ENCODE peak calls at places on chromosomes 13 and 19, in seven cellular contexts. M is DND-41, S is K562, X is upper lobe of right lung, H is psoas muscle, O is stomach, T is astrocyte of the spinal cord. Z is an unnamed sample.

GRCh38 chr19:3691372-3691716 is 8.9 kb downstream of the PIP5K1C start:
- DNase-seq in O (no peak), S (no peak), T (no peak), H (no peak), X (no peak), M (no peak), Z (no peak)

GRCh38 chr13:29886446-29886845 is 36.0 kb upstream of the UBL3 start:
- DNase-seq in T (no peak), X (no peak), M (no peak), H (no peak), S (no peak), O (no peak), Z (no peak)

GRCh38 chr19:53980553-53981407 is 10.7 kb upstream of the CACNG6 start:
- DNase-seq in H (peak; percentile 32), T (peak; percentile 24), S (peak; percentile 43), O (no peak), M (no peak), X (no peak), Z (no peak)

GRCh38 chr19:20365146-20365545 is 198.1 kb downstream of the ZNF486 start:
- DNase-seq in H (no peak), M (no peak), T (no peak), X (no peak), O (no peak), S (no peak), Z (no peak)

GRCh38 chr19:30165228-30165813 is 206.9 kb upstream of the ZNF536 start:
- DNase-seq in X (no peak), O (no peak), S (no peak), H (no peak), M (no peak), T (no peak), Z (no peak)

GRCh38 chr19:34365463-34366401 is 736 bp downstream of the GPI start:
- DNase-seq in T (peak; percentile 27), O (peak; percentile 66), H (peak; percentile 45), S (peak; percentile 63), X (peak; percentile 78), M (peak; percentile 30), Z (peak; percentile 42)

GRCh38 chr13:50015750-50016149 is 506 bp downstream of the KCNRG start:
- DNase-seq in H (no peak), S (no peak), M (no peak), X (no peak), T (no peak), O (no peak), Z (no peak)

GRCh38 chr19:32830231-32831014 is 39.1 kb downstream of the SLC7A9 start:
- DNase-seq in O (no peak), M (no peak), T (peak; percentile 77), H (no peak), X (no peak), S (no peak), Z (no peak)

GRCh38 chr13:26977541-26977940 is 194.1 kb downstream of the USP12 start:
- DNase-seq in T (no peak), O (no peak), H (no peak), S (no peak), X (no peak), M (no peak), Z (no peak)

GRCh38 chr13:109657395-109657794 is 129.0 kb downstream of the IRS2 start:
- DNase-seq in M (no peak), X (no peak), T (no peak), H (no peak), S (no peak), O (no peak), Z (no peak)

GRCh38 chr19:10471909-10472308 is 31.2 kb downstream of the KEAP1 start:
- DNase-seq in O (no peak), S (no peak), M (peak; percentile 23), T (peak; percentile 43), X (no peak), H (no peak), Z (no peak)

GRCh38 chr19:12801466-12802266 is at the start of the genes PRDX2 and THSD8:
- DNase-seq in M (peak; percentile 73), O (peak; percentile 87), X (peak; percentile 92), T (peak; percentile 71), S (peak; percentile 90), H (peak; percentile 86), Z (peak; percentile 86)

GRCh38 chr19:19043481-19043880 is 10.1 kb downstream of the ARMC6 start:
- DNase-seq in S (no peak), X (no peak), M (no peak), T (no peak), O (no peak), H (no peak), Z (no peak)

GRCh38 chr13:86760620-86761019 is 910.6 kb upstream of the SLITRK5 start:
- DNase-seq in O (no peak), H (no peak), M (no peak), T (no peak), S (no peak), X (no peak), Z (no peak)

GRCh38 chr19:38841180-38841766 is 8.5 kb downstream of the HNRNPL start:
- DNase-seq in T (no peak), S (no peak), H (no peak), M (no peak), X (no peak), O (no peak), Z (no peak)

GRCh38 chr19:38840583-38840968 is 9.0 kb upstream of the ECH1 start:
- DNase-seq in T (no peak), M (no peak), O (no peak), H (no peak), X (no peak), S (peak; percentile 9), Z (peak; percentile 50)

GRCh38 chr19:38843175-38843758 is 6.5 kb downstream of the HNRNPL start:
- DNase-seq in X (no peak), O (no peak), H (no peak), S (no peak), T (no peak), M (no peak), Z (no peak)

GRCh38 chr19:38842439-38843174 is 7.2 kb downstream of the HNRNPL start:
- DNase-seq in H (no peak), T (no peak), M (no peak), O (no peak), S (no peak), X (no peak), Z (no peak)

GRCh38 chr19:38841787-38842438 is 7.9 kb downstream of the HNRNPL start:
- DNase-seq in H (no peak), M (no peak), X (no peak), S (peak; percentile 12), T (no peak), O (no peak), Z (no peak)
- H3K4me3 ChIP-seq in H (no peak overlapping the region), M (no peak overlapping the region), X (no peak overlapping the region), S (no peak overlapping the region), T (no peak overlapping the region), O (no peak overlapping the region), Z (no peak overlapping the region)

GRCh38 chr19:55601127-55601526 is 1.0 kb downstream of the ZNF524 start:
- DNase-seq in H (no peak), X (no peak), M (no peak), T (no peak), O (no peak), S (no peak), Z (no peak)
- H3K4me3 ChIP-seq in H (peak overlapping the region; percentile 72), X (peak overlapping the region; percentile 92), M (peak overlapping the region; percentile 76), T (peak overlapping the region; percentile 84), O (peak overlapping the region; percentile 91), S (peak overlapping the region; percentile 60), Z (peak overlapping the region; percentile 59)

DNA sequence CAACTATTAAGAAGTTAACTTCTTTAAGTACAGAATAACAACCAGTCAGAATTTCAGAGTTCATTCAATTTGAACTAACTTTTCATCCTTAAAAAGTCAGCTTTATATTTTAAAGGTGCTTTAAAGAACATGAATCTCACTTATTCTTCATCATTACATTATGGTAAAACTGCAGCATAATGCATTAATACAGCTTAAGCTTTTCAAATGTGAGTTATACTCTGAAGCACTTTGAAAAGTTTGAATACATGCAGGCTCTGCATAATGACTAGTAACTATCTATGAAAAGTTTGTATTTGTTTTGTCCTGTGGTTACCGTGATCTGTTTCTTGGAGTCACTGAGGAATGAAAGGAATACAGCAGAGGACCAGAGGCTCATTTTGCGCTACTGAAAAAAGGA is 4.0 kb downstream of the PCDH17 start:
- DNase-seq in O (no peak), H (no peak), M (no peak), S (no peak), T (no peak), X (no peak), Z (no peak)
- H3K4me3 ChIP-seq in O (peak overlapping the region; percentile 5), H (peak overlapping the region; percentile 67), M (no peak overlapping the region), S (no peak overlapping the region), T (no peak overlapping the region), X (peak overlapping the region; percentile 59), Z (peak overlapping the region; percentile 64)

GRCh38 chr13:47904891-47905290 is 96.2 kb downstream of the SUCLA2 start:
- DNase-seq in O (no peak), S (no peak), X (no peak), T (no peak), M (no peak), H (no peak), Z (no peak)

GRCh38 chr13:47908200-47908902 is 92.7 kb downstream of the SUCLA2 start:
- DNase-seq in S (no peak), H (no peak), M (no peak), T (peak; percentile 60), O (no peak), X (no peak), Z (no peak)

GRCh38 chr13:47903836-47904235 is 97.2 kb downstream of the SUCLA2 start:
- DNase-seq in H (no peak), T (peak; percentile 48), O (no peak), S (no peak), M (no peak), X (no peak), Z (no peak)

GRCh38 chr13:47901451-47901850 is 99.6 kb downstream of the SUCLA2 start:
- DNase-seq in X (no peak), O (no peak), T (peak; percentile 85), S (no peak), H (no peak), M (no peak), Z (no peak)

DNA sequence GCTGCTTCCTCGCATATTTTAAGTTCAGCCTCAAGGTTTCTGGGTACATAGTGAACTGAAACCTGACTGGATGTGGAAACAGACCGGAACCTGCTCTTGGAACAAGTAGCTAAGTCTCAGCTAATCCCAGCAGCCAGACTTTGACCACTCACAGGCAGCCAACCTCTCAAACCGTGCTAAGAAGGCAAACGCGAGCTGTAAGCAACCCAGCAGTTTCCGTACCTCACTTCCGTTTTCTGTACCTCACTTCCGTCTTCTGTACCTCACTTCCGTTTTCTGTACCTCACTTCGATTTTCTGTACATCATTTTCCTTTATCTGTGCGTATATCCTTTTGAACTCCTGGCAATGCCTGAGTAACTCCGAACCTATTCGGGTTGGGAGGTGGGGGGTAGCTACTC is 96.8 kb downstream of the SUCLA2 start:
- DNase-seq in S (peak; percentile 29), M (no peak), X (no peak), T (no peak), O (no peak), H (no peak), Z (no peak)
- H3K4me3 ChIP-seq in S (peak overlapping the region; percentile 33), M (no peak overlapping the region), X (peak overlapping the region; percentile 36), T (no peak overlapping the region), O (peak overlapping the region; percentile 22), H (no peak overlapping the region), Z (no peak overlapping the region)